ENCODE peak calls at places on chromosomes 5 and 9, in nine cellular contexts. U, G, P, M, O, B, Z, X and N are unnamed samples.

GRCh38 chr5:10289991-10290390 is 17.7 kb downstream of the CMBL start:
- DNase-seq in U (no peak), G (no peak), P (no peak), M (no peak), O (no peak), B (no peak), Z (no peak), X (no peak), N (no peak)

GRCh38 chr5:97121848-97122247 is 20.6 kb downstream of the LIX1 start:
- DNase-seq in U (no peak), G (no peak), P (no peak), M (no peak), O (no peak), B (no peak), Z (no peak), X (no peak), N (no peak)

GRCh38 chr9:85723220-85723619 is 18.5 kb downstream of the AGTPBP1 start:
- DNase-seq in U (no peak), G (peak; percentile 23), P (no peak), M (peak; percentile 55), O (no peak), B (no peak), Z (no peak), X (peak; percentile 90), N (peak; percentile 38)

GRCh38 chr5:146732966-146733365 is 145.6 kb downstream of the PPP2R2B start:
- DNase-seq in U (no peak), G (no peak), P (no peak), M (no peak), O (no peak), B (no peak), Z (no peak), X (no peak), N (no peak)

GRCh38 chr9:29456940-29457339 is 1883.7 kb upstream of the C9orf72 start:
- DNase-seq in U (peak; percentile 81), G (no peak), P (no peak), M (peak; percentile 4), O (no peak), B (no peak), Z (peak; percentile 86), X (no peak), N (no peak)

GRCh38 chr5:1725641-1726468 is 73.8 kb downstream of the MRPL36 start:
- DNase-seq in U (no peak), G (peak; percentile 9), P (no peak), M (no peak), O (no peak), B (no peak), Z (no peak), X (no peak), N (no peak)

GRCh38 chr5:60177596-60177995 is 284.1 kb upstream of the PDE4D start:
- DNase-seq in U (no peak), G (no peak), P (no peak), M (peak; percentile 57), O (no peak), B (no peak), Z (no peak), X (no peak), N (no peak)

GRCh38 chr9:70795841-70796240 is 325.6 kb downstream of the TRPM3 start:
- DNase-seq in U (no peak), G (no peak), P (no peak), M (no peak), O (no peak), B (no peak), Z (no peak), X (no peak), N (no peak)

DNA sequence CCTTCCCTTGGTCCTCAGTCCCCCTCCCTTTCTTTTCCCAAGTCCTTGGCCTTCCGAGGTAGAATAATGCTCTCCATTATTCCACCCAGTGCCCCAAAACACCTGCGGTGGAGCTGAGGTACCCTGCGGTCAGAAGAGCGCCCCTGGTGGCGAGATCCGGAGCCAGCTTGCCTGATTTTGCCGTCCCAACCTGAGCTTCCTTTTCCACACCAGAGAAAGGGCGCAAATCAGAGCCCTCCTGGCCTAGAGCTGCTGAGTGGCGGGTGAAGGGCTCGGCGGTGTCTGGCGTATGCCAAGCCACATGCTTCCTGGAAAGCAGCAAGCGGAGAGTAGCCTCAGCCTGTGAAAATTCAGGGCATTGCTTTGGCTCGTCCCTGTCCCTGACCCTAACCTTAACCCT is 21.1 kb upstream of the CARTPT start:
- DNase-seq in U (no peak), G (no peak), P (no peak), M (no peak), O (no peak), B (no peak), Z (no peak), X (peak; percentile 7), N (peak; percentile 24)
- TF ChIP-seq CTCF in U (peak; percentile 58), G (peak; percentile 69), P (peak; percentile 51), M (peak; percentile 46), O (peak; percentile 35), B (no peak), Z (peak; percentile 47), X (peak; percentile 61), N (peak; percentile 75)

GRCh38 chr5:38780316-38780715 is 65.5 kb upstream of the OSMR start:
- DNase-seq in U (peak; percentile 54), G (no peak), P (no peak), M (no peak), O (no peak), B (no peak), Z (no peak), X (no peak), N (no peak)

GRCh38 chr5:38782185-38782584 is 63.6 kb upstream of the OSMR start:
- DNase-seq in U (no peak), G (no peak), P (no peak), M (peak; percentile 32), O (no peak), B (no peak), Z (no peak), X (no peak), N (no peak)

GRCh38 chr5:38780950-38781349 is 64.9 kb upstream of the OSMR start:
- DNase-seq in U (peak; percentile 54), G (no peak), P (peak; percentile 25), M (peak; percentile 96), O (no peak), B (no peak), Z (peak; percentile 95), X (no peak), N (no peak)

GRCh38 chr5:38777111-38777510 is 68.7 kb upstream of the OSMR start:
- DNase-seq in U (no peak), G (no peak), P (no peak), M (no peak), O (no peak), B (no peak), Z (no peak), X (no peak), N (no peak)

GRCh38 chr5:38783011-38783551 is 62.7 kb upstream of the OSMR start:
- DNase-seq in U (peak; percentile 96), G (no peak), P (no peak), M (peak; percentile 97), O (no peak), B (no peak), Z (peak; percentile 97), X (peak; percentile 62), N (no peak)
- TF ChIP-seq CTCF in U (no peak), G (no peak), P (peak; percentile 6), M (peak; percentile 32), O (no peak), B (no peak), Z (peak; percentile 27), X (no peak), N (no peak)

GRCh38 chr9:91741529-91741928 is 208.5 kb downstream of the ROR2 start:
- DNase-seq in U (peak; percentile 62), G (no peak), P (no peak), M (peak; percentile 88), O (no peak), B (no peak), Z (peak; percentile 79), X (no peak), N (no peak)

GRCh38 chr9:91736898-91737601 is 213.0 kb downstream of the ROR2 start:
- DNase-seq in U (no peak), G (no peak), P (no peak), M (no peak), O (no peak), B (no peak), Z (no peak), X (no peak), N (no peak)

GRCh38 chr9:91744114-91744513 is 205.9 kb downstream of the ROR2 start:
- DNase-seq in U (no peak), G (no peak), P (no peak), M (no peak), O (no peak), B (no peak), Z (no peak), X (no peak), N (no peak)

GRCh38 chr9:91736311-91736710 is 213.7 kb downstream of the ROR2 start:
- DNase-seq in U (no peak), G (no peak), P (no peak), M (no peak), O (no peak), B (no peak), Z (no peak), X (no peak), N (no peak)

DNA sequence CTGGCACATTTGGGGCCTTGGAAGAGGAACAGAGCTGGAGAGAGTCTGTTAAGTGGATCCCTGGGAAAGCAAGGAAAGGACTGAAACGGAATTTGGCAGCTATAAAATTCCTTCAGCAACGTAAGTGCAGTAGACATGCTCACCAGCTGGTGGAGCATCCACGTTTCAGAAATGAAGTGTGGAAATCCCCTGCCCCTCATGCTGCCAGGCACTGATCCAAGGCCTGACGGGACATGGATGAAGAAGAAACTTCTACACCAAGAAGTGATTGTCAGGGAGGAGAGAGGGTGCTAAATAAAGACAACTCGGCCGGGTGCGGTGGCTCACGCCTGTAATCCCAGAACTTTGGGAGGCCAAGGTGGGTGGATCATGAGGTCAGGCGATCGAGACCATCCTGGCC is 209.3 kb downstream of the ROR2 start:
- DNase-seq in U (peak; percentile 10), G (no peak), P (no peak), M (peak; percentile 94), O (no peak), B (no peak), Z (peak; percentile 80), X (no peak), N (no peak)
- TF ChIP-seq CTCF in U (no peak), G (no peak), P (peak; percentile 54), M (peak; percentile 72), O (no peak), B (no peak), Z (peak; percentile 45), X (no peak), N (no peak)

GRCh38 chr5:135008981-135009735 is 24.9 kb downstream of the PITX1 start:
- DNase-seq in U (no peak), G (no peak), P (no peak), M (no peak), O (peak; percentile 20), B (no peak), Z (no peak), X (no peak), N (no peak)

GRCh38 chr5:135009736-135010501 is 24.1 kb downstream of the PITX1 start:
- DNase-seq in U (no peak), G (no peak), P (no peak), M (no peak), O (no peak), B (no peak), Z (no peak), X (no peak), N (no peak)

GRCh38 chr5:135011355-135012032 is 22.5 kb downstream of the PITX1 start:
- DNase-seq in U (no peak), G (no peak), P (no peak), M (no peak), O (no peak), B (no peak), Z (no peak), X (no peak), N (peak; percentile 5)

GRCh38 chr5:135012033-135012588 is 21.9 kb downstream of the PITX1 start:
- DNase-seq in U (no peak), G (no peak), P (no peak), M (no peak), O (no peak), B (no peak), Z (no peak), X (no peak), N (peak; percentile 3)

GRCh38 chr5:135010502-135011354 is 23.3 kb downstream of the PITX1 start:
- DNase-seq in U (peak; percentile 16), G (no peak), P (no peak), M (no peak), O (no peak), B (no peak), Z (no peak), X (peak; percentile 18), N (no peak)
- TF ChIP-seq CTCF in U (peak; percentile 48), G (no peak), P (peak; percentile 21), M (peak; percentile 8), O (no peak), B (no peak), Z (peak; percentile 18), X (peak; percentile 48), N (no peak)